ENCODE peak calls at places on chromosomes 7 and 10, in five cellular contexts. T is stimulated activated CD8-positive, alpha-beta memory T cell treated with anti-CD3 and anti-CD28 coated beads, Interleukin-15, amount 100 ng/mL, for 48 hours; L is stimulated activated CD4-positive, alpha-beta T cell treated with anti-CD3 and anti-CD28 coated beads, Interleukin-1b, Interleukin-23, amount 100 ng/mL, for 4 hours; M is iPS DF 6.9; P is HuH-7. V is an unnamed sample.

GRCh38 chr10:124185074-124185473 is 91.7 kb upstream of the CHST15 start:
- DNase-seq in P (no peak), T (no peak), L (no peak), M (no peak), V (no peak)

GRCh38 chr7:82105463-82105862 is 335.6 kb upstream of the HGF start:
- DNase-seq in P (no peak), L (no peak), T (no peak), M (no peak), V (peak)

GRCh38 chr7:46879783-46880182 is 702.1 kb downstream of the TNS3 start:
- DNase-seq in L (no peak), T (no peak), M (no peak), P (no peak), V (no peak)

GRCh38 chr10:80900661-80901060 is 363.0 kb downstream of the SH2D4B start:
- DNase-seq in P (no peak), L (no peak), M (no peak), T (no peak), V (no peak)

GRCh38 chr10:76632158-76633051 is 1005.2 kb downstream of the KCNMA1 start:
- DNase-seq in T (no peak), M (no peak), P (no peak), L (no peak), V (peak)

GRCh38 chr7:73734619-73735525 is 3.7 kb downstream of the ABHD11 start:
- DNase-seq in L (peak), M (no peak), T (peak), P (peak), V (peak)

GRCh38 chr7:101302641-101303101 is 18.9 kb downstream of the IFT22 start:
- DNase-seq in M (no peak), L (no peak), T (no peak), P (no peak), V (no peak)

GRCh38 chr7:96826089-96826488 is 116.4 kb upstream of the SEM1 start:
- DNase-seq in L (no peak), P (no peak), T (no peak), M (no peak), V (no peak)

GRCh38 chr7:55523366-55523765 is 48.9 kb downstream of the VOPP1 start:
- DNase-seq in P (no peak), T (no peak), M (no peak), L (no peak), V (no peak)

GRCh38 chr7:101677421-101678137 is 48.5 kb upstream of the MYL10 start:
- DNase-seq in P (no peak), L (no peak), M (no peak), T (no peak), V (no peak)

GRCh38 chr7:101140339-101140699 is 13.4 kb downstream of the SERPINE1 start:
- DNase-seq in L (no peak), T (no peak), P (no peak), M (no peak), V (no peak)

GRCh38 chr10:110411047-110411410 is 86.7 kb upstream of the DUSP5 start:
- DNase-seq in M (no peak), T (no peak), P (no peak), L (no peak), V (peak)

GRCh38 chr10:102919992-102920736 is 2.1 kb downstream of the CNNM2 start:
- DNase-seq in M (no peak), L (no peak), T (no peak), P (no peak), V (no peak)

GRCh38 chr7:3561908-3562307 is 260.9 kb downstream of the SDK1 start:
- DNase-seq in M (no peak), L (no peak), P (no peak), T (no peak), V (no peak)

GRCh38 chr7:142603870-142604448 is 145.3 kb upstream of the PRSS1 start:
- DNase-seq in M (peak), L (no peak), T (no peak), P (peak), V (peak)

GRCh38 chr10:484441-484924 is 205.0 kb downstream of the DIP2C start:
- DNase-seq in T (no peak), P (no peak), L (no peak), M (no peak), V (no peak)

GRCh38 chr10:131569851-131570715 is 258.6 kb upstream of the TCERG1L start:
- DNase-seq in M (no peak), L (no peak), P (no peak), T (no peak), V (no peak)

GRCh38 chr7:36535866-36536664 is 146.4 kb downstream of the ANLN start:
- DNase-seq in T (no peak), M (no peak), L (no peak), P (no peak), V (no peak)

GRCh38 chr10:4051011-4051407 is 266.0 kb upstream of the KLF6 start:
- DNase-seq in T (no peak), P (no peak), L (no peak), M (no peak), V (no peak)